ENCODE peak calls at places on chromosomes 3 and 15, in nine cellular contexts. Y is stimulated activated effector memory CD8-positive, alpha-beta T cell treated with anti-CD3 and anti-CD28 coated beads, Interleukin-12 subunit alpha, Interleukin-12 subunit beta, amount 100 ng/mL, for 72 hours; H is Panc1; S is natural killer cell; G is heart right ventricle; F is effector memory CD8-positive, alpha-beta T cell; D is HepG2; O is naive thymus-derived CD8-positive, alpha-beta T cell; B is Right ventricle myocardium superior. W is an unnamed sample.

GRCh38 chr3:194554488-194555098 is 67.8 kb upstream of the ATP13A3 start:
- ATAC-seq in Y (no peak), H (peak; percentile 15), S (no peak), G (peak; percentile 73), F (no peak), D (peak; percentile 67), O (no peak), B (peak; percentile 60), W (peak; percentile 75)

GRCh38 chr3:32349184-32349583 is 42.5 kb upstream of the CMTM7 start:
- ATAC-seq in Y (no peak), H (no peak), S (no peak), G (no peak), F (no peak), D (peak; percentile 71), O (no peak), B (no peak), W (no peak)

GRCh38 chr15:80502782-80503181 is 98.6 kb downstream of the ARNT2 start:
- ATAC-seq in Y (no peak), H (no peak), S (no peak), G (peak; percentile 81), F (no peak), D (no peak), O (no peak), B (peak; percentile 81), W (no peak)

GRCh38 chr15:52559583-52559982 is 9.2 kb downstream of the ARPP19 start:
- ATAC-seq in Y (peak; percentile 92), H (no peak), S (no peak), G (peak; percentile 80), F (peak; percentile 38), D (no peak), O (no peak), B (peak; percentile 68), W (peak; percentile 53)

GRCh38 chr15:100349696-100350433 is 8.1 kb upstream of the ADAMTS17 start:
- ATAC-seq in Y (peak; percentile 95), H (peak; percentile 99), S (peak; percentile 95), G (peak; percentile 98), F (peak; percentile 95), D (peak; percentile 96), O (peak; percentile 95), B (peak; percentile 98), W (peak; percentile 93)

GRCh38 chr3:95438274-95438673 is 1375.4 kb downstream of the NSUN3 start:
- ATAC-seq in Y (no peak), H (no peak), S (no peak), G (no peak), F (no peak), D (no peak), O (no peak), B (no peak), W (no peak)

GRCh38 chr3:45793482-45794176 is 2.7 kb downstream of the SLC6A20 start:
- ATAC-seq in Y (no peak), H (peak; percentile 35), S (no peak), G (no peak), F (no peak), D (no peak), O (no peak), B (no peak), W (no peak)

GRCh38 chr15:99054025-99054387 is 46.4 kb upstream of the PGPEP1L start:
- ATAC-seq in Y (no peak), H (no peak), S (no peak), G (peak; percentile 79), F (no peak), D (no peak), O (no peak), B (peak; percentile 46), W (no peak)

W was measured in SK-N-SH treated with all-trans-retinoic acid at 6 μM for 48 hours.